ENCODE peak calls at places on chromosomes 4 and X, in four cellular contexts. I, S, C and O are unnamed samples. For H3K27me3, the result is how much of the 10 kb centered on the place peaks cover.

GRCh38 chrX:115949900-115950822 is 220.4 kb upstream of the AGTR2 start:
- DNase-seq in C (no peak), I (no peak), S (peak), O (no peak)

GRCh38 chr4:52645315-52645714 is 13.8 kb downstream of the USP46 start:
- DNase-seq in C (no peak), I (no peak), S (no peak), O (no peak)

GRCh38 chr4:19492611-19493010 is 759.1 kb upstream of the SLIT2 start:
- DNase-seq in C (peak), S (no peak), I (no peak), O (no peak)

GRCh38 chr4:159382875-159383568 is 280.1 kb downstream of the RAPGEF2 start:
- DNase-seq in S (no peak), I (peak), C (no peak), O (no peak)

GRCh38 chr4:87313756-87314155 is 8.9 kb downstream of the HSD17B13 start:
- DNase-seq in C (no peak), S (no peak), I (no peak), O (no peak)

GRCh38 chr4:76895619-76896018 is 2.3 kb downstream of the SOWAHB start:
- DNase-seq in I (no peak), S (no peak), C (no peak), O (no peak)

GRCh38 chr4:124212835-124213640 is 499.5 kb downstream of the ANKRD50 start:
- DNase-seq in I (peak), S (no peak), C (peak), O (no peak)

GRCh38 chr4:85147481-85148076 is 181.1 kb upstream of the WDFY3 start:
- DNase-seq in C (peak), I (peak), S (peak), O (no peak)

GRCh38 chr4:152590179-152591031 is 54.5 kb upstream of the FBXW7 start:
- DNase-seq in C (peak), I (peak), S (no peak), O (no peak)

GRCh38 chrX:140572724-140573123 is 67.9 kb upstream of the SOX3 start:
- DNase-seq in S (peak), C (peak), I (peak), O (no peak)

GRCh38 chr4:105710678-105711077 is 2.1 kb downstream of the GSTCD start:
- DNase-seq in C (peak), S (no peak), I (no peak), O (no peak)

GRCh38 chr4:181656748-181657147 is 586.5 kb upstream of the TENM3 start:
- DNase-seq in I (no peak), S (no peak), C (no peak), O (no peak)

GRCh38 chr4:181661090-181661489 is 582.1 kb upstream of the TENM3 start:
- DNase-seq in C (peak), I (no peak), S (no peak), O (no peak)

GRCh38 chr4:181662383-181662782 is 580.8 kb upstream of the TENM3 start:
- DNase-seq in C (peak), S (no peak), I (no peak), O (no peak)

DNA sequence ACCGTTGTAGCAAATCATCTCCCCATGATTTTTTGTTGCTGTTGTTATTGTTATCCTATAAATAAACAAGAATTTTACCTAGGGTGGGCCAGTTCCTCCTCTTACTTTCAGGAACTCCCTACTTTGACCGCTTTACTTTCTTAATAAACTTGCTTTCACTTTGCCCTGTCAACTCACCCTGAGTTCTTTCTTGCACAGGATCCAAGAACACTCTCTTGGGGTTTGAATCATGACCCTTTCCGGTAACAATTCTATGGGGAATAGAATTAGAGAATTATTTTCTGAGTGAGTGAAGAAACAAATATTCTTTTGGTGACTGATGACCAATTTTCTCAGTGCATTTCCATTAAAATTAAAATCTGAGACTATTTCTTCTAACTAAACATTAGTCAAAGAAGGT is 584.0 kb upstream of the TENM3 start:
- DNase-seq in I (no peak), S (no peak), C (peak), O (no peak)
- H3K27me3 ChIP-seq in I (under half), S (under half), C (under half), O (under half)

GRCh38 chr4:111693754-111694153 is 451.5 kb upstream of the FAM241A start:
- DNase-seq in S (no peak), I (no peak), C (no peak), O (no peak)
- H3K27me3 ChIP-seq in S (under half), I (under half), C (under half), O (under half)

DNA sequence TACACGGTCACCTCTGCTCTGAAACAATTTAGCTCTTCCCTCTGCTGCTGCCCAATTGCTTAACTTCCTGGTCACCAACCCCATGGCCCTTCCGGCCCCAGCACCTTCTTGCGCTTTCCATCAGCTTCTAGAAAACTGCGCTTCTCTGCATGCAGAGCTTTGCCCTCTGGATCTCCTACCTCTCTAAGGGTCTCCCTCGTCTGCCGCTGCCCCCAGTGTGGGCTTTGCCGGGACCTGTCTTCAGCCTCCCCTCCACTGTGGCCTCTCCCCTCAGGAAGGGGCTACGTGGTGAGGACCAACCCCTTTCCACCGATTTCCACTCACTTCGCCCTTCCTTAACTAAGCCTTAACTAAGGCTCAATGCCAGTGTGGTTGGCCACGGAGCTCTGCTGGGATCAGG is 94.6 kb downstream of the DCTD start:
- DNase-seq in C (no peak), I (no peak), S (no peak), O (no peak)
- H3K27me3 ChIP-seq in C (under half), I (under half), S (under half), O (under half)

GRCh38 chr4:41880022-41880837 is 55.0 kb upstream of the TMEM33 start:
- DNase-seq in I (no peak), C (no peak), S (no peak), O (no peak)

GRCh38 chr4:41877020-41877796 is 58.0 kb upstream of the TMEM33 start:
- DNase-seq in C (no peak), S (no peak), I (no peak), O (no peak)

GRCh38 chr4:41878991-41879491 is 56.2 kb upstream of the TMEM33 start:
- DNase-seq in I (no peak), C (no peak), S (no peak), O (no peak)

GRCh38 chr4:41879552-41879951 is 55.7 kb upstream of the TMEM33 start:
- DNase-seq in C (no peak), S (no peak), I (no peak), O (no peak)

DNA sequence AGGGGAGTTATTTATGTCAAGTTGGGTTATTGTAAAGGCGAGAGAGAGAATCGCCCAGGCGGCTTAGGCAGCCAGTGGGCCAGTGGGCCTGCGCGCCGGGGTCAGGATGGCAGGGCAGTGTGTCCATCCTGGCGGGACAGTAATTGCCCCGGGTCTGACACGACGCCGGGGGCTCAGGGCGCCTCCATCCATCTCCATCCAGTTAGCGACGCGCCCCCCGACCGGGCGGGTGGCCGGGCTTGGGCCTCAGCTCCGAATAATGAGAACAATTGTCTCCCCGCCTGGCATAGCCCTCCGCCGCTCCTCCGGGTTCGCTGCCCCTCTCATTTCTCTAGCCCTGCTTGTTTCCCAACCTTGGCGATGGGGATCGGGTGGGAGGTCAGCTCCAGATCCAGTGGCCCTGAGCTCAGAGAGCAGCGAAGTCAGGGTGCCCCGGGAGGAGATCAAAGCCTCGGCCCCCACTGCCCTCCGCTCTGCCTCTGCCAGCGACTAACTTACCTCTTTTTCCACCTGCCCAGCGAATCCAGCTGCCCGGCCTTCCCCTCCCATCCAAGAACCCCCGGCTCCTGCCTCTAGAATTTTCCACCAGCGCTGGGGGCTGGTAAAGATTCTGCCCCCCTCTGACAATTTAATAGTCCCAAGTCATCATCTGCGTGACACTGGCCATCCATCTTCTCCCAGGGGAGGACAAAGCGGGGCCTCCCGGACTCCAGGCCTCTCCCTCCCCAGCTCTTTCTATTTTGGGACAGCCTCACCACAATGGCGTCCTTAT is 56.9 kb upstream of the TMEM33 start:
- DNase-seq in I (no peak), S (no peak), C (no peak), O (no peak)
- H3K27me3 ChIP-seq in I (half or more), S (half or more), C (half or more), O (under half)

GRCh38 chr4:7101692-7102515 is 34.0 kb upstream of the GRPEL1 start:
- DNase-seq in S (peak), C (peak), I (peak), O (no peak)
- H3K27me3 ChIP-seq in S (under half), C (under half), I (under half), O (under half)

GRCh38 chrX:17933856-17934255 is 72.8 kb upstream of the RAI2 start:
- DNase-seq in C (no peak), S (no peak), I (no peak), O (no peak)

GRCh38 chrX:17944833-17945497 is 83.9 kb upstream of the RAI2 start:
- DNase-seq in I (peak), C (no peak), S (no peak), O (no peak)

GRCh38 chrX:17939724-17940123 is 78.6 kb upstream of the RAI2 start:
- DNase-seq in I (no peak), C (no peak), S (no peak), O (no peak)
- H3K27me3 ChIP-seq in I (under half), C (under half), S (under half), O (under half)

DNA sequence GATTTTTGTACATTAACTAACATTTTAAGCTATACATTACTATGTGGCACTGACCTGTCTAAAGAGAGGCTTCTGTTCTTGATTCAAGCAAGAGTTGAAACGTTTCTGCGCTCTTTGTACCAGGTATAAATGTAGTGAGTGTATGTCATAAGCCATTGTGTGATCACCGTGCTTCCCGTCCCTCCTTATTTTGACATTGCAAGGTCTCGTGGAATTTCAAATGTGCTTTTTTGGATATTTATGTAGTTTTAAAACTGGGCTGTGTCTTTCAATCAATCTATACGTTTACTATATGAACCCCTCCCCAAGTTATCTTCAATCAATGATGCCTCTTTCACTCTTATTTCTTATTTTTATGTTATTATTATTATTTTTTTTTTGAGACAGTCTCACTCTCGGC is at the start of gene KLHL15:
- DNase-seq in I (no peak), S (no peak), C (no peak), O (no peak)
- H3K27me3 ChIP-seq in I (under half), S (under half), C (under half), O (under half)